ENCODE peak calls at places on chromosomes 12 and 14, in eight cellular contexts. R, Z, M, D, T, A, O and X are unnamed samples.

GRCh38 chr14:25574949-25575348 is 525.0 kb upstream of the STXBP6 start:
- DNase-seq in R (no peak), Z (no peak), M (no peak), D (no peak), T (no peak), A (no peak), O (no peak), X (no peak)

GRCh38 chr14:100291305-100292075 is 14.8 kb downstream of the SLC25A29 start:
- DNase-seq in R (no peak), Z (no peak), M (no peak), D (no peak), T (no peak), A (peak; percentile 54), O (no peak), X (peak; percentile 60)

GRCh38 chr14:50225067-50225973 is 6.1 kb downstream of the SOS2 start:
- DNase-seq in R (no peak), Z (no peak), M (no peak), D (no peak), T (no peak), A (no peak), O (peak; percentile 87), X (no peak)

GRCh38 chr12:21336656-21337055 is 1.9 kb upstream of the SLCO1A2 start:
- DNase-seq in R (no peak), Z (no peak), M (no peak), D (no peak), T (no peak), A (no peak), O (no peak), X (no peak)

GRCh38 chr12:71075743-71076142 is 82.1 kb downstream of the TSPAN8 start:
- DNase-seq in R (no peak), Z (no peak), M (no peak), D (no peak), T (no peak), A (no peak), O (peak; percentile 73), X (no peak)

GRCh38 chr12:124518051-124518932 is 49.1 kb downstream of the NCOR2 start:
- DNase-seq in R (peak; percentile 97), Z (peak; percentile 79), M (no peak), D (peak; percentile 95), T (peak; percentile 95), A (peak; percentile 99), O (peak; percentile 99), X (peak; percentile 94)

GRCh38 chr12:47987411-47988072 is 16.7 kb downstream of the COL2A1 start:
- DNase-seq in R (no peak), Z (no peak), M (no peak), D (no peak), T (no peak), A (peak; percentile 47), O (no peak), X (no peak)

GRCh38 chr14:69610020-69610858 is 1.2 kb upstream of the SUSD6 start:
- DNase-seq in R (no peak), Z (no peak), M (no peak), D (no peak), T (no peak), A (no peak), O (no peak), X (no peak)

GRCh38 chr14:60510254-60510975 is 1.5 kb downstream of the SIX6 start:
- DNase-seq in R (no peak), Z (no peak), M (no peak), D (no peak), T (no peak), A (no peak), O (no peak), X (no peak)

GRCh38 chr14:89856871-89857345 is 97.6 kb downstream of the EFCAB11 start:
- DNase-seq in R (no peak), Z (no peak), M (no peak), D (no peak), T (no peak), A (no peak), O (peak; percentile 81), X (no peak)

GRCh38 chr14:99590746-99591555 is 13.1 kb downstream of the CCDC85C start:
- DNase-seq in R (no peak), Z (no peak), M (no peak), D (peak; percentile 72), T (no peak), A (no peak), O (no peak), X (no peak)

GRCh38 chr14:32764131-32764530 is 174.5 kb upstream of the NPAS3 start:
- DNase-seq in R (no peak), Z (no peak), M (no peak), D (no peak), T (no peak), A (no peak), O (peak; percentile 31), X (no peak)

GRCh38 chr12:129696952-129697351 is 206.9 kb downstream of the TMEM132D start:
- DNase-seq in R (no peak), Z (no peak), M (no peak), D (no peak), T (no peak), A (no peak), O (no peak), X (no peak)

GRCh38 chr12:131833896-131834641 is 5.9 kb downstream of the MMP17 start:
- DNase-seq in R (no peak), Z (no peak), M (no peak), D (peak; percentile 61), T (no peak), A (peak; percentile 62), O (peak; percentile 43), X (no peak)

GRCh38 chr12:40137252-40137651 is 31.4 kb upstream of the SLC2A13 start:
- DNase-seq in R (no peak), Z (no peak), M (no peak), D (no peak), T (no peak), A (no peak), O (no peak), X (no peak)

GRCh38 chr14:85534435-85534834 is 4.5 kb downstream of the FLRT2 start:
- DNase-seq in R (no peak), Z (peak; percentile 6), M (no peak), D (no peak), T (no peak), A (peak; percentile 46), O (no peak), X (no peak)

GRCh38 chr14:99687284-99688209 is 3.4 kb downstream of the CYP46A1 start:
- DNase-seq in R (no peak), Z (peak; percentile 38), M (no peak), D (no peak), T (no peak), A (no peak), O (peak; percentile 40), X (no peak)

GRCh38 chr12:72133497-72134055 is 138.6 kb upstream of the TRHDE start:
- DNase-seq in R (no peak), Z (peak; percentile 45), M (no peak), D (no peak), T (no peak), A (no peak), O (peak; percentile 28), X (no peak)

GRCh38 chr12:20507061-20507460 is 138.7 kb downstream of the PDE3A start:
- DNase-seq in R (no peak), Z (no peak), M (no peak), D (no peak), T (no peak), A (no peak), O (no peak), X (no peak)

GRCh38 chr14:75042040-75042439 is 9.2 kb downstream of the MLH3 start:
- DNase-seq in R (no peak), Z (no peak), M (no peak), D (no peak), T (no peak), A (no peak), O (no peak), X (no peak)
- H3K27ac ChIP-seq in R (no peak overlapping the region), Z (no peak overlapping the region), M (no peak overlapping the region), D (peak overlapping the region; percentile 57), T (no peak overlapping the region), A (peak overlapping the region; percentile 71), O (no peak overlapping the region), X (no peak overlapping the region)

DNA sequence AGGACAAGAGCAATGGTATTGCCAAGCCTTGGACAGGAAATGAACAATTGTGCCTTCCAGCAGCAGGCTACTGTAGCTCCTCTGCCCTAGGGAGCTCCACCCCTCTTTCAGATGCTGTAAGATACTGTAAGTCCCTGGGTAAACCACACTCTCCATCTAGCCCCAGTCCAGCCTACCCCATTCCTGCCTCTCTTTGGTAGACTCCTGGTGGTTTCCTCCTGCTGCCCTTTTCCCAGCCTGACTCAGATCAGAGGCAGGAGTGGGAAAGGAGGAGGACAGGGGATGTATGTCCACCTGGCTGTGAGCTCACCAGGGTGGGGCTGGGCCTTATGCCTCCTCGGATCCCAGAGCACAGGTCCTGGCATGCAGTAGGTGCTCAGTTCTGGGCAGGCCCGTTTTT is 174.6 kb downstream of the ESRRB start:
- DNase-seq in R (no peak), Z (no peak), M (no peak), D (peak; percentile 99), T (no peak), A (no peak), O (peak; percentile 10), X (no peak)
- H3K27ac ChIP-seq in R (no peak overlapping the region), Z (no peak overlapping the region), M (no peak overlapping the region), D (peak overlapping the region; percentile 96), T (no peak overlapping the region), A (no peak overlapping the region), O (no peak overlapping the region), X (no peak overlapping the region)

DNA sequence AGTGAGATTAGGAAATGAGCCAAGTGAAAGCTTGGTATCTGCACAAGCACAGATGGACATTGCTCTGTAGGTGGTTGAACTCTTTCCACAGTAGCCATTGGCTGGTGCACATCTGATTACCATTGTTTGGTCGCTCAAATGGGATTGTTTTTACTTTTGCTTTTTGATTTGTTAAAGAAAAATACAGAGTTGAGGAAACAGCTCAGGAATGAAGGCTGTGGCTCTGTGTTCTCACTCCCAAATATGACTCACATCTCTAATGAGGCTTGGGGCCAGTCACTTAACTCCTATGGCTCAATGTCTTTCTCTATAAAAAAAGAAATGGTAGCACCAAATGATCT is 241.3 kb downstream of the BMP4 start:
- DNase-seq in R (no peak), Z (no peak), M (no peak), D (no peak), T (no peak), A (no peak), O (peak; percentile 45), X (no peak)
- H3K27ac ChIP-seq in R (no peak overlapping the region), Z (no peak overlapping the region), M (no peak overlapping the region), D (no peak overlapping the region), T (peak overlapping the region; percentile 42), A (no peak overlapping the region), O (no peak overlapping the region), X (no peak overlapping the region)

GRCh38 chr14:91323671-91324605 is 79.4 kb upstream of the GPR68 start:
- DNase-seq in R (peak; percentile 51), Z (peak; percentile 80), M (peak; percentile 86), D (no peak), T (peak; percentile 56), A (peak; percentile 94), O (peak; percentile 70), X (peak; percentile 91)

GRCh38 chr14:91327201-91327600 is 82.7 kb upstream of the GPR68 start:
- DNase-seq in R (no peak), Z (no peak), M (no peak), D (peak; percentile 54), T (no peak), A (no peak), O (no peak), X (no peak)

GRCh38 chr14:91324606-91324950 is 80.1 kb upstream of the GPR68 start:
- DNase-seq in R (no peak), Z (no peak), M (no peak), D (no peak), T (no peak), A (peak; percentile 61), O (no peak), X (no peak)

GRCh38 chr14:91326514-91326832 is 82.0 kb upstream of the GPR68 start:
- DNase-seq in R (no peak), Z (no peak), M (no peak), D (no peak), T (no peak), A (no peak), O (no peak), X (no peak)

GRCh38 chr14:91325211-91325610 is 80.7 kb upstream of the GPR68 start:
- DNase-seq in R (no peak), Z (no peak), M (no peak), D (no peak), T (no peak), A (peak; percentile 27), O (no peak), X (no peak)
- H3K27ac ChIP-seq in R (no peak overlapping the region), Z (no peak overlapping the region), M (peak overlapping the region; percentile 93), D (no peak overlapping the region), T (peak overlapping the region; percentile 79), A (no peak overlapping the region), O (no peak overlapping the region), X (no peak overlapping the region)